ENCODE peak calls at places on chromosome 4, in four cellular contexts. H, F, P and I are unnamed samples.

GRCh38 chr4:126572264-126572663 is 1060.5 kb upstream of the INTU start:
- DNase-seq in P (no peak), H (no peak), F (no peak), I (no peak)

GRCh38 chr4:184583738-184584502 is 65.3 kb downstream of the CASP3 start:
- DNase-seq in P (no peak), F (peak), H (no peak), I (peak)

GRCh38 chr4:98680806-98681205 is 22.4 kb upstream of the TSPAN5 start:
- DNase-seq in P (peak), F (no peak), H (no peak), I (no peak)

GRCh38 chr4:141486375-141486997 is 149.9 kb upstream of the IL15 start:
- DNase-seq in H (peak), P (peak), F (no peak), I (no peak)

GRCh38 chr4:84870398-84871163 is 95.9 kb downstream of the WDFY3 start:
- DNase-seq in H (peak), F (no peak), P (peak), I (no peak)

GRCh38 chr4:6955261-6955911 is 45.8 kb downstream of the TBC1D14 start:
- DNase-seq in P (no peak), H (no peak), F (no peak), I (no peak)

GRCh38 chr4:186030795-186031194 is 38.2 kb upstream of the TLR3 start:
- DNase-seq in H (no peak), P (no peak), F (no peak), I (no peak)

GRCh38 chr4:189124791-189125190 is 815.9 kb upstream of the FRG1 start:
- DNase-seq in P (no peak), H (no peak), F (no peak), I (no peak)

GRCh38 chr4:68864438-68865177 is 48.8 kb downstream of the UGT2B10 start:
- DNase-seq in P (no peak), F (no peak), H (no peak), I (no peak)

GRCh38 chr4:184267673-184268573 is 50.2 kb upstream of the ENPP6 start:
- DNase-seq in H (peak), F (peak), P (peak), I (peak)

GRCh38 chr4:10403633-10404445 is 53.4 kb downstream of the ZNF518B start:
- DNase-seq in H (peak), F (no peak), P (peak), I (peak)

GRCh38 chr4:26201119-26201518 is 119.7 kb upstream of the RBPJ start:
- DNase-seq in F (no peak), H (no peak), P (peak), I (no peak)

GRCh38 chr4:36411338-36411737 is 129.9 kb downstream of the DTHD1 start:
- DNase-seq in P (no peak), H (no peak), F (no peak), I (no peak)

GRCh38 chr4:5814421-5814820 is 78.5 kb downstream of the CRMP1 start:
- DNase-seq in H (no peak), P (no peak), F (no peak), I (no peak)

GRCh38 chr4:53905935-53906377 is 158.4 kb downstream of the CHIC2 start:
- DNase-seq in P (peak), H (peak), F (no peak), I (peak)

GRCh38 chr4:147731611-147732515 is at the start of gene ARHGAP10:
- DNase-seq in P (peak), H (peak), F (peak), I (peak)

GRCh38 chr4:128241425-128241913 is 46.1 kb downstream of the PGRMC2 start:
- DNase-seq in H (peak), P (peak), F (no peak), I (no peak)

GRCh38 chr4:1748465-1748995 is 27.2 kb downstream of the TACC3 start:
- DNase-seq in P (peak), F (peak), H (peak), I (peak)

GRCh38 chr4:6963139-6963611 is 53.5 kb downstream of the TBC1D14 start:
- DNase-seq in F (no peak), P (peak), H (no peak), I (no peak)

GRCh38 chr4:181944527-181944926 is 298.7 kb upstream of the TENM3 start:
- DNase-seq in H (no peak), P (no peak), F (no peak), I (no peak)

GRCh38 chr4:123976285-123976684 is 579.7 kb downstream of the SPRY1 start:
- DNase-seq in H (no peak), P (peak), F (no peak), I (no peak)

GRCh38 chr4:23904639-23905061 is 14.8 kb upstream of the PPARGC1A start:
- DNase-seq in P (peak), F (no peak), H (no peak), I (no peak)

GRCh38 chr4:38266616-38267015 is 306.4 kb downstream of the PTTG2 start:
- DNase-seq in F (peak), P (peak), H (peak), I (peak)

GRCh38 chr4:17024430-17024829 is 126.0 kb upstream of the LDB2 start:
- DNase-seq in F (no peak), H (no peak), P (no peak), I (no peak)

GRCh38 chr4:139564502-139564901 is 8.5 kb upstream of the SETD7 start:
- DNase-seq in H (no peak), F (no peak), P (no peak), I (no peak)